ENCODE peak calls at places on chromosome 11, in six cellular contexts. C is NCI-H2081, S is hypothalamus, L is Calu3, N is nephron progenitor cell, W is adrenal gland. T is an unnamed sample.

GRCh38 chr11:118152552-118153471 is at the start of gene SCN4B:
- DNase-seq in C (peak; percentile 58), S (peak; percentile 56), L (peak; percentile 31), N (peak; percentile 84), W (peak; percentile 37), T (peak; percentile 12)

GRCh38 chr11:69120096-69120875 is 35.4 kb upstream of the SMIM38 start:
- DNase-seq in C (no peak), S (no peak), L (no peak), N (no peak), W (no peak), T (no peak)

GRCh38 chr11:109970516-109971183 is 122.5 kb upstream of the ZC3H12C start:
- DNase-seq in C (no peak), S (no peak), L (no peak), N (no peak), W (no peak), T (no peak)

GRCh38 chr11:17604201-17604912 is 57.3 kb downstream of the OTOG start:
- DNase-seq in C (no peak), S (no peak), L (no peak), N (no peak), W (no peak), T (no peak)

GRCh38 chr11:123590296-123590912 is 64.0 kb downstream of the SCN3B start:
- DNase-seq in C (no peak), S (no peak), L (peak; percentile 81), N (no peak), W (peak; percentile 93), T (no peak)

GRCh38 chr11:119572481-119573424 is 149.8 kb upstream of the THY1 start:
- DNase-seq in C (no peak), S (no peak), L (no peak), N (no peak), W (no peak), T (no peak)

GRCh38 chr11:111604392-111605009 is 2.3 kb downstream of the SIK2 start:
- DNase-seq in C (peak; percentile 68), S (no peak), L (peak; percentile 19), N (peak; percentile 9), W (no peak), T (peak; percentile 1)

GRCh38 chr11:47858169-47858543 is 10.0 kb upstream of the NUP160 start:
- DNase-seq in C (no peak), S (no peak), L (no peak), N (no peak), W (no peak), T (no peak)

GRCh38 chr11:28459912-28460311 is 351.7 kb downstream of the METTL15 start:
- DNase-seq in C (no peak), S (no peak), L (no peak), N (no peak), W (no peak), T (no peak)

GRCh38 chr11:26073646-26074045 is 258.3 kb upstream of the ANO3 start:
- DNase-seq in C (no peak), S (no peak), L (no peak), N (no peak), W (no peak), T (no peak)

GRCh38 chr11:63613517-63614135 is 607 bp downstream of the PLAAT3 start:
- DNase-seq in C (no peak), S (peak; percentile 77), L (peak; percentile 74), N (peak; percentile 49), W (peak; percentile 66), T (peak; percentile 52)

GRCh38 chr11:35740061-35740824 is 77.7 kb downstream of the TRIM44 start:
- DNase-seq in C (no peak), S (no peak), L (no peak), N (no peak), W (no peak), T (no peak)

GRCh38 chr11:24496728-24497396 is at the start of gene LUZP2:
- DNase-seq in C (peak; percentile 43), S (peak; percentile 48), L (peak; percentile 53), N (peak; percentile 77), W (peak; percentile 47), T (no peak)

GRCh38 chr11:121321614-121322243 is 29.2 kb downstream of the SC5D start:
- DNase-seq in C (peak; percentile 10), S (peak; percentile 65), L (peak; percentile 13), N (no peak), W (peak; percentile 35), T (no peak)

GRCh38 chr11:45071232-45071631 is 75.2 kb upstream of the PRDM11 start:
- DNase-seq in C (no peak), S (no peak), L (no peak), N (no peak), W (no peak), T (no peak)

GRCh38 chr11:128727320-128727719 is 33.4 kb downstream of the FLI1 start:
- DNase-seq in C (no peak), S (no peak), L (no peak), N (no peak), W (no peak), T (no peak)

GRCh38 chr11:121244861-121245260 is 47.7 kb upstream of the SC5D start:
- DNase-seq in C (no peak), S (no peak), L (no peak), N (no peak), W (no peak), T (no peak)

GRCh38 chr11:75233688-75234295 is 6.8 kb upstream of the TPBGL start:
- DNase-seq in C (no peak), S (peak; percentile 18), L (peak; percentile 67), N (peak; percentile 82), W (peak; percentile 45), T (no peak)

GRCh38 chr11:46438211-46438610 is 46.6 kb upstream of the CHRM4 start:
- DNase-seq in C (no peak), S (no peak), L (no peak), N (no peak), W (no peak), T (no peak)

GRCh38 chr11:35174666-35175065 is 35.7 kb downstream of the CD44 start:
- DNase-seq in C (no peak), S (no peak), L (no peak), N (no peak), W (no peak), T (no peak)

GRCh38 chr11:47376543-47377371 is 1.6 kb downstream of the SPI1 start:
- DNase-seq in C (no peak), S (no peak), L (no peak), N (no peak), W (no peak), T (no peak)

GRCh38 chr11:1153951-1154487 is 3.7 kb upstream of the MUC5AC start:
- DNase-seq in C (no peak), S (no peak), L (peak; percentile 93), N (no peak), W (peak; percentile 93), T (no peak)

GRCh38 chr11:33652930-33653329 is 47.7 kb downstream of the C11orf91 start:
- DNase-seq in C (no peak), S (no peak), L (no peak), N (no peak), W (no peak), T (no peak)